ENCODE peak calls at places on chromosomes 13 and 19, in eight cellular contexts. One of them, this sample, is unnamed.

GRCh38 chr13:43981512-43982301 is 102.0 kb downstream of the LACC1 start:
- DNase-seq in RPMI8226: no peak
- DNase-seq in sigmoid colon: no peak
- DNase-seq in GM12892: no peak
- DNase-seq in AG09319: no peak
- DNase-seq in stimulated activated CD4-positive, alpha-beta T cell treated with anti-CD3 and anti-CD28 coated beads, Interleukin-4, amount 100 ng/mL, for 4 hours: no peak
- DNase-seq in HCEC 1CT: no peak
- DNase-seq in aorta: no peak
- DNase-seq in this sample: no peak

GRCh38 chr19:49977846-49978245 is 16.9 kb upstream of the SIGLEC11 start:
- DNase-seq in RPMI8226: no peak
- DNase-seq in sigmoid colon: no peak
- DNase-seq in GM12892: no peak
- DNase-seq in AG09319: no peak
- DNase-seq in stimulated activated CD4-positive, alpha-beta T cell treated with anti-CD3 and anti-CD28 coated beads, Interleukin-4, amount 100 ng/mL, for 4 hours: no peak
- DNase-seq in HCEC 1CT: no peak
- DNase-seq in aorta: no peak
- DNase-seq in this sample: no peak

GRCh38 chr13:45051315-45051714 is 62.0 kb downstream of the GPALPP1 start:
- DNase-seq in RPMI8226: no peak
- DNase-seq in sigmoid colon: no peak
- DNase-seq in GM12892: no peak
- DNase-seq in AG09319: no peak
- DNase-seq in stimulated activated CD4-positive, alpha-beta T cell treated with anti-CD3 and anti-CD28 coated beads, Interleukin-4, amount 100 ng/mL, for 4 hours: no peak
- DNase-seq in HCEC 1CT: no peak
- DNase-seq in aorta: no peak
- DNase-seq in this sample: no peak

GRCh38 chr13:94548382-94549240 is 47.3 kb downstream of the TGDS start:
- DNase-seq in RPMI8226: peak
- DNase-seq in sigmoid colon: peak
- DNase-seq in GM12892: peak
- DNase-seq in AG09319: no peak
- DNase-seq in stimulated activated CD4-positive, alpha-beta T cell treated with anti-CD3 and anti-CD28 coated beads, Interleukin-4, amount 100 ng/mL, for 4 hours: peak
- DNase-seq in HCEC 1CT: peak
- DNase-seq in aorta: peak
- DNase-seq in this sample: no peak

GRCh38 chr13:85497652-85498051 is 301.6 kb downstream of the SLITRK6 start:
- DNase-seq in RPMI8226: no peak
- DNase-seq in sigmoid colon: no peak
- DNase-seq in GM12892: no peak
- DNase-seq in AG09319: peak
- DNase-seq in stimulated activated CD4-positive, alpha-beta T cell treated with anti-CD3 and anti-CD28 coated beads, Interleukin-4, amount 100 ng/mL, for 4 hours: no peak
- DNase-seq in HCEC 1CT: peak
- DNase-seq in aorta: no peak
- DNase-seq in this sample: no peak

GRCh38 chr19:30224689-30225606 is 147.2 kb upstream of the ZNF536 start:
- DNase-seq in RPMI8226: no peak
- DNase-seq in sigmoid colon: peak
- DNase-seq in GM12892: no peak
- DNase-seq in AG09319: no peak
- DNase-seq in stimulated activated CD4-positive, alpha-beta T cell treated with anti-CD3 and anti-CD28 coated beads, Interleukin-4, amount 100 ng/mL, for 4 hours: no peak
- DNase-seq in HCEC 1CT: no peak
- DNase-seq in aorta: no peak
- DNase-seq in this sample: peak

GRCh38 chr19:35483089-35483488 is 7.2 kb downstream of the KRTDAP start:
- DNase-seq in RPMI8226: no peak
- DNase-seq in sigmoid colon: no peak
- DNase-seq in GM12892: no peak
- DNase-seq in AG09319: no peak
- DNase-seq in stimulated activated CD4-positive, alpha-beta T cell treated with anti-CD3 and anti-CD28 coated beads, Interleukin-4, amount 100 ng/mL, for 4 hours: no peak
- DNase-seq in HCEC 1CT: no peak
- DNase-seq in aorta: peak
- DNase-seq in this sample: no peak

GRCh38 chr13:100491164-100491847 is 97.3 kb downstream of the GGACT start:
- DNase-seq in RPMI8226: no peak
- DNase-seq in sigmoid colon: peak
- DNase-seq in GM12892: no peak
- DNase-seq in AG09319: no peak
- DNase-seq in stimulated activated CD4-positive, alpha-beta T cell treated with anti-CD3 and anti-CD28 coated beads, Interleukin-4, amount 100 ng/mL, for 4 hours: no peak
- DNase-seq in HCEC 1CT: peak
- DNase-seq in aorta: no peak
- DNase-seq in this sample: no peak

GRCh38 chr19:7394728-7395359 is 46.1 kb downstream of the ARHGEF18 start:
- DNase-seq in RPMI8226: peak
- DNase-seq in sigmoid colon: peak
- DNase-seq in GM12892: peak
- DNase-seq in AG09319: peak
- DNase-seq in stimulated activated CD4-positive, alpha-beta T cell treated with anti-CD3 and anti-CD28 coated beads, Interleukin-4, amount 100 ng/mL, for 4 hours: peak
- DNase-seq in HCEC 1CT: peak
- DNase-seq in aorta: peak
- DNase-seq in this sample: peak

GRCh38 chr13:113946409-113947181 is 27.3 kb downstream of the C13orf46 start:
- DNase-seq in RPMI8226: peak
- DNase-seq in sigmoid colon: peak
- DNase-seq in GM12892: no peak
- DNase-seq in AG09319: no peak
- DNase-seq in stimulated activated CD4-positive, alpha-beta T cell treated with anti-CD3 and anti-CD28 coated beads, Interleukin-4, amount 100 ng/mL, for 4 hours: no peak
- DNase-seq in HCEC 1CT: no peak
- DNase-seq in aorta: peak
- DNase-seq in this sample: no peak

GRCh38 chr19:5128932-5129389 is 160.0 kb downstream of the KDM4B start:
- DNase-seq in RPMI8226: no peak
- DNase-seq in sigmoid colon: no peak
- DNase-seq in GM12892: no peak
- DNase-seq in AG09319: no peak
- DNase-seq in stimulated activated CD4-positive, alpha-beta T cell treated with anti-CD3 and anti-CD28 coated beads, Interleukin-4, amount 100 ng/mL, for 4 hours: no peak
- DNase-seq in HCEC 1CT: no peak
- DNase-seq in aorta: no peak
- DNase-seq in this sample: no peak

GRCh38 chr13:93270769-93271753 is 44.5 kb downstream of the GPC6 start:
- DNase-seq in RPMI8226: no peak
- DNase-seq in sigmoid colon: no peak
- DNase-seq in GM12892: no peak
- DNase-seq in AG09319: no peak
- DNase-seq in stimulated activated CD4-positive, alpha-beta T cell treated with anti-CD3 and anti-CD28 coated beads, Interleukin-4, amount 100 ng/mL, for 4 hours: no peak
- DNase-seq in HCEC 1CT: peak
- DNase-seq in aorta: no peak
- DNase-seq in this sample: peak

GRCh38 chr13:106096661-106097092 is 438.8 kb downstream of the EFNB2 start:
- DNase-seq in RPMI8226: no peak
- DNase-seq in sigmoid colon: no peak
- DNase-seq in GM12892: no peak
- DNase-seq in AG09319: no peak
- DNase-seq in stimulated activated CD4-positive, alpha-beta T cell treated with anti-CD3 and anti-CD28 coated beads, Interleukin-4, amount 100 ng/mL, for 4 hours: no peak
- DNase-seq in HCEC 1CT: no peak
- DNase-seq in aorta: no peak
- DNase-seq in this sample: no peak

GRCh38 chr13:110447801-110448200 is 113.7 kb downstream of the RAB20 start:
- DNase-seq in RPMI8226: no peak
- DNase-seq in sigmoid colon: no peak
- DNase-seq in GM12892: no peak
- DNase-seq in AG09319: no peak
- DNase-seq in stimulated activated CD4-positive, alpha-beta T cell treated with anti-CD3 and anti-CD28 coated beads, Interleukin-4, amount 100 ng/mL, for 4 hours: no peak
- DNase-seq in HCEC 1CT: no peak
- DNase-seq in aorta: no peak
- DNase-seq in this sample: no peak

This sample was measured in BE2C.